ENCODE peak calls at places on chromosomes 16 and 17, in eight cellular contexts. V is tibial artery; B is A549; L is effector memory CD4-positive, alpha-beta T cell; T is SJSA1; W is dorsolateral prefrontal cortex; S is right atrium auricular region; P is RWPE2. H is an unnamed sample.

GRCh38 chr17:61299517-61300513 is 99.8 kb upstream of the TBX2 start:
- DNase-seq in V (no peak), B (no peak), L (no peak), T (no peak), W (no peak), S (no peak), P (no peak), H (no peak)

GRCh38 chr17:82782657-82783207 is 30.9 kb downstream of the TBCD start:
- DNase-seq in V (no peak), B (no peak), L (no peak), T (no peak), W (no peak), S (no peak), P (no peak), H (no peak)

GRCh38 chr16:7303677-7304200 is 28.9 kb upstream of the RBFOX1 start:
- DNase-seq in V (no peak), B (no peak), L (no peak), T (no peak), W (no peak), S (no peak), P (no peak), H (no peak)

GRCh38 chr16:87496101-87496801 is 3.4 kb upstream of the ZCCHC14 start:
- DNase-seq in V (no peak), B (no peak), L (peak), T (no peak), W (no peak), S (no peak), P (no peak), H (no peak)

GRCh38 chr17:81396722-81397313 is 1.6 kb downstream of the BAHCC1 start:
- DNase-seq in V (no peak), B (peak), L (peak), T (peak), W (peak), S (no peak), P (no peak), H (peak)

GRCh38 chr17:67157732-67158639 is 87.0 kb downstream of the HELZ start:
- DNase-seq in V (no peak), B (peak), L (no peak), T (peak), W (no peak), S (no peak), P (no peak), H (peak)

GRCh38 chr16:5438591-5438990 is 341.0 kb upstream of the EEF2KMT start:
- DNase-seq in V (no peak), B (no peak), L (no peak), T (no peak), W (no peak), S (no peak), P (no peak), H (no peak)

GRCh38 chr17:10033982-10034381 is 128.9 kb upstream of the RCVRN start:
- DNase-seq in V (peak), B (no peak), L (no peak), T (no peak), W (peak), S (peak), P (no peak), H (peak)

GRCh38 chr17:76151896-76152454 is 10.9 kb upstream of the FOXJ1 start:
- DNase-seq in V (no peak), B (no peak), L (peak), T (no peak), W (peak), S (no peak), P (no peak), H (no peak)

GRCh38 chr16:12160815-12161550 is 184.4 kb downstream of the SNX29 start:
- DNase-seq in V (no peak), B (no peak), L (no peak), T (no peak), W (no peak), S (no peak), P (no peak), H (no peak)

GRCh38 chr16:54097774-54098173 is 188.8 kb downstream of the IRX3 start:
- DNase-seq in V (no peak), B (no peak), L (no peak), T (no peak), W (no peak), S (no peak), P (no peak), H (no peak)

GRCh38 chr16:85361441-85362118 is 249.3 kb upstream of the CIBAR2 start:
- DNase-seq in V (no peak), B (no peak), L (no peak), T (peak), W (no peak), S (peak), P (no peak), H (no peak)

GRCh38 chr17:75848523-75849303 is 4.5 kb upstream of the UNC13D start:
- DNase-seq in V (peak), B (peak), L (peak), T (peak), W (no peak), S (peak), P (peak), H (no peak)

GRCh38 chr16:85187002-85187401 is 74.7 kb upstream of the CIBAR2 start:
- DNase-seq in V (no peak), B (no peak), L (no peak), T (no peak), W (no peak), S (no peak), P (no peak), H (peak)

GRCh38 chr17:37062036-37062435 is 113.3 kb downstream of the AATF start:
- DNase-seq in V (no peak), B (no peak), L (no peak), T (no peak), W (no peak), S (no peak), P (no peak), H (no peak)

GRCh38 chr17:58121925-58122324 is 26.3 kb upstream of the OR4D1 start:
- DNase-seq in V (no peak), B (peak), L (no peak), T (peak), W (no peak), S (no peak), P (no peak), H (peak)

GRCh38 chr17:3690094-3690715 is 5.8 kb downstream of the P2RX5 start:
- DNase-seq in V (no peak), B (no peak), L (no peak), T (no peak), W (no peak), S (no peak), P (no peak), H (no peak)

GRCh38 chr17:32497431-32498205 is 10.8 kb downstream of the CDK5R1 start:
- DNase-seq in V (no peak), B (no peak), L (no peak), T (peak), W (no peak), S (no peak), P (no peak), H (peak)

GRCh38 chr17:3592216-3592860 is 16.9 kb downstream of the TRPV1 start:
- DNase-seq in V (no peak), B (no peak), L (no peak), T (no peak), W (no peak), S (no peak), P (no peak), H (no peak)

GRCh38 chr16:71441348-71441781 is 489 bp downstream of the TLE7 start:
- DNase-seq in V (no peak), B (no peak), L (no peak), T (no peak), W (no peak), S (no peak), P (no peak), H (no peak)

GRCh38 chr17:65472602-65473001 is 88.8 kb downstream of the AXIN2 start:
- DNase-seq in V (peak), B (no peak), L (no peak), T (no peak), W (no peak), S (peak), P (no peak), H (peak)

GRCh38 chr16:27217256-27217655 is 13.9 kb downstream of the KDM8 start:
- DNase-seq in V (no peak), B (peak), L (no peak), T (no peak), W (no peak), S (peak), P (no peak), H (peak)

DNA sequence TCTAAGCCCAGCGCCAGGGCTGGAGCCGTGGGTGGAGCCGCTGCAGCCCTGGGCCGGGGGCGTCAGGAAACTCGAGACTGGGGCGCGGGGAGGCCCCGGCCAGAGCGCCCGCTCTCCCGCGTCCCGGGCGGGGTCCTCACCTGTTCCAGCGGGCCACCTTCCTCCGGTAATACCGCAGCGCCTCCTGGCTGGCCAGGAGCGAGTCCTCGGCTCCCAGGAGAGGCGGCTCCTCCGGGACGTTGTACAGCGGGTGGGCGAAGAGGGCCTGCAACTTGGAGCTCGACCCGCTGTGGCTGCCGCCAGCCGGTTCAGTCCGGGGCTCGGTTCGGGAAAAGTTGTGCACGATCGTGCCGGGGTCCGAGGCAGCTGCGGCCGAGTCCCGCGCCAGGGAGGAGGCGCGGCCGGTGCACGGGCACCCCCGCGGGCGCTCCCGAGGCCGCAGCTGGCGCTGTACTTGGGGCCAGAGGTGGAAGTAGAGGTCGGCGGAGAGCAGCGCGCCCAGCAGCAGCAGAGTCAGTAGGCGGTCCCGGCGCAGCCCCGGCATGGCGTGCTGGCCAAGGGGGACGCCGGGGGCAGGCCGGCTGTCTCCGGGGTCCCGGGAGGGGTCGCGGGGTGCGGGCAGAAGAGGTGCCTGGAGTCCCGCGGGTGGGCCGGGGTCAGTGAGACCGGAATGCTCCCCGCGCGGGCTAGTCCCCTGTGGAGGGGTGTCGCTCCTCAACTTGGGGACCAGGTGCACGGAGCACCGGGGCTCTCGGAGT is 865 bp downstream of the FAM20A start:
- DNase-seq in V (no peak), B (peak), L (no peak), T (no peak), W (no peak), S (no peak), P (no peak), H (no peak)
- H3K27ac ChIP-seq in V (no peak), B (no peak), L (no peak), T (no peak), W (peak), S (peak), P (no peak), H (no peak)

GRCh38 chr16:66650707-66651473 is 45.7 kb downstream of the CMTM4 start:
- DNase-seq in V (peak), B (peak), L (peak), T (peak), W (peak), S (peak), P (no peak), H (peak)

GRCh38 chr16:66652661-66653060 is 43.9 kb downstream of the CMTM4 start:
- DNase-seq in V (no peak), B (no peak), L (no peak), T (no peak), W (no peak), S (no peak), P (no peak), H (no peak)

GRCh38 chr16:66651474-66651765 is 45.1 kb downstream of the CMTM4 start:
- DNase-seq in V (no peak), B (no peak), L (no peak), T (no peak), W (no peak), S (no peak), P (no peak), H (peak)

GRCh38 chr16:66653581-66654350 is 42.8 kb downstream of the CMTM4 start:
- DNase-seq in V (no peak), B (no peak), L (no peak), T (no peak), W (no peak), S (no peak), P (no peak), H (no peak)

DNA sequence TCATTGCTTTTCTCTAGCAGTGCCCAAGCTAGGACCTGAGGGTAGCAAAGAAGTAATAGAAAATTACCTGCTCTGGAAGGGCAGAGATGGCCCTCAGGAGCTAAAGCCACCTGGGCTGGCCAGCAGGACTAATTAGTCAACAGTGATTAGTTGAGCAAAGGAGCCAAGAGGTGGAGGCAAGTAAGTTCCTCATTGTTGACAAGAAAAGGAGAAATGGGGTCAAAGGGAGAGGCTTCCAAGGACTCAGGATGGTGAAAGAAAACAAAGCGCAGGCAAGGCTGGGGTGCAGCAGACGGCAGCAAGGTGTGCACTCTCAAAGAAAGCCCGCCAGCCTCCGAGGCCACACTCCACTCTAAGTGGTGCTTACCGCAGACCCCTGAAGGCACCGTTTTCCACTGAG is 44.6 kb downstream of the CMTM4 start:
- DNase-seq in V (no peak), B (no peak), L (no peak), T (no peak), W (no peak), S (no peak), P (no peak), H (no peak)
- H3K4me3 ChIP-seq in V (no peak), B (no peak), L (no peak), T (no peak), W (no peak), S (no peak), P (no peak), H (no peak)

DNA sequence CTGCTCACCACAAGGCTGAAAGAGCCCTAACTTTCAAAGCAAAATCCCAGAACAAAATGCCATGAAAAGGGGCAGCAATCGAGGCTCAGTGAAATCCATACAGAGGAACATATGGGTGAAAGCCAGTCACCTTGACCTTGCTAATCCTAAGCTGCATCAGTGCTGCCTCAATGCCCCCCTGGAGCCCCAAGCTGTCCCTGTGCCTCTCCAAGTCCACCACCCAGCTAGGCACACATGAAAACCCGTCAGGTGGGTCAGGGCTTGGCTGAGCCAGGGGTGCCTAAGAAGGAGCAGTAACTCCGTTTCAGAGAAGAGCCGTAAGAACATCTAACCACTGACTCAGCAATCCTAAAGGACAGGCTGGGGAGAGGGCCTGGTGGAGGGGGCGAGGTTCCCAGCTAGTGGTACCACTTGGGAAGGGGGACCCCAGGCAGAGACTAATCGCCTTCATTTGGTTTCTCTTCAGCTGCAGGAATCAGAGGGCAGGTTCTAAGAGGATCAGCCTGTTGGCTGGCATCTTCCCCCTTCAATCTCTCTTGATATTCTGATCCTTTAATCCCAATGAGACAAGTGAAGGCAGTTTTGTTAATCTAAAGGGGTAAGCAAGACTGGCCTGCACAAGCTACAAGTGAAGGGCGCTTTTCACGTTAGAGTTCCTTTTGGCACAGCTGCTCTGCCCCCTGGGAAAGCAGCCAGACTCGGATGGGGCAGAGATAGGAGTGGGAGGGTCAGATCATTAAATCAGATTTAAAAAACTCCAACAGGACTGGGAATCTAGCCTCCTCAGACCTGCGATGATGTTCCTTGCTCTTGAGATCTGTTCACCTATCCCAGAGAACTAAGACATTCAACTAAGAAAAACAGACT is 7.6 kb downstream of the PITPNA start:
- DNase-seq in V (no peak), B (no peak), L (no peak), T (no peak), W (no peak), S (no peak), P (no peak), H (no peak)
- H3K27ac ChIP-seq in V (no peak), B (no peak), L (no peak), T (no peak), W (peak), S (no peak), P (no peak), H (no peak)

GRCh38 chr17:12899604-12900003 is 110.3 kb downstream of the ARHGAP44 start:
- DNase-seq in V (no peak), B (no peak), L (no peak), T (no peak), W (no peak), S (no peak), P (no peak), H (no peak)

GRCh38 chr17:12898110-12898509 is 108.8 kb downstream of the ARHGAP44 start:
- DNase-seq in V (no peak), B (no peak), L (no peak), T (no peak), W (no peak), S (no peak), P (no peak), H (no peak)

GRCh38 chr17:12902046-12902445 is 112.7 kb downstream of the ARHGAP44 start:
- DNase-seq in V (no peak), B (no peak), L (no peak), T (no peak), W (no peak), S (no peak), P (no peak), H (no peak)

GRCh38 chr17:12900474-12900873 is 111.2 kb downstream of the ARHGAP44 start:
- DNase-seq in V (no peak), B (no peak), L (no peak), T (no peak), W (no peak), S (no peak), P (no peak), H (no peak)

GRCh38 chr17:12896386-12896785 is 107.1 kb downstream of the ARHGAP44 start:
- DNase-seq in V (no peak), B (no peak), L (no peak), T (no peak), W (no peak), S (no peak), P (no peak), H (no peak)
- H3K4me3 ChIP-seq in V (no peak), B (no peak), L (no peak), T (no peak), W (no peak), S (no peak), P (no peak), H (no peak)

H was measured in fibroblast of lung.